ENCODE peak calls at places on chromosome 21, in nine cellular contexts. G is heart right ventricle; E is Jurkat, Clone E6-1; C is colonic mucosa; R is posterior vena cava; A is ELF-1; L is H9; S is stimulated activated CD8-positive, alpha-beta memory T cell treated with anti-CD3 and anti-CD28 coated beads, Interleukin-4, amount 100 ng/mL, for 48 hours; X is T-helper 1 cell. U is an unnamed sample.

GRCh38 chr21:45993210-45994085 is 11.9 kb downstream of the COL6A1 start:
- DNase-seq in E (no peak), X (peak), S (peak), R (peak), A (no peak), G (peak), L (peak), C (peak), U (peak)

GRCh38 chr21:18522181-18522771 is 118.7 kb upstream of the TMPRSS15 start:
- DNase-seq in S (no peak), A (no peak), G (no peak), L (no peak), X (no peak), R (no peak), C (no peak), E (no peak), U (no peak)

GRCh38 chr21:14741237-14741636 is 195.1 kb upstream of the SAMSN1 start:
- DNase-seq in G (no peak), C (no peak), E (no peak), A (no peak), R (no peak), S (no peak), L (no peak), X (no peak), U (no peak)

GRCh38 chr21:36709868-36710728 is 11.2 kb downstream of the SIM2 start:
- DNase-seq in G (no peak), X (no peak), L (peak), R (peak), A (peak), S (no peak), E (no peak), C (no peak), U (no peak)

GRCh38 chr21:25036775-25037174 is 570.5 kb downstream of the MRPL39 start:
- DNase-seq in G (no peak), C (no peak), S (no peak), E (no peak), L (no peak), A (no peak), R (no peak), X (no peak), U (no peak)

GRCh38 chr21:29403291-29403690 is 104.6 kb downstream of the BACH1 start:
- DNase-seq in S (no peak), G (no peak), L (no peak), R (no peak), E (no peak), X (no peak), A (no peak), C (no peak), U (no peak)

GRCh38 chr21:15809818-15810217 is 80.0 kb downstream of the USP25 start:
- DNase-seq in E (no peak), R (no peak), G (no peak), X (no peak), C (no peak), S (no peak), L (no peak), A (no peak), U (no peak)

GRCh38 chr21:43988506-43989230 is 23.4 kb upstream of the TRAPPC10 start:
- DNase-seq in C (no peak), L (no peak), X (no peak), E (no peak), A (no peak), R (peak), G (no peak), S (no peak), U (no peak)

GRCh38 chr21:29557200-29557599 is 258.5 kb downstream of the BACH1 start:
- DNase-seq in X (no peak), L (no peak), G (no peak), E (no peak), C (no peak), R (no peak), S (no peak), A (no peak), U (no peak)

GRCh38 chr21:37072239-37072987 is 458 bp downstream of the PIGP start:
- DNase-seq in S (no peak), L (no peak), C (peak), A (peak), X (peak), R (no peak), E (no peak), G (peak), U (peak)

GRCh38 chr21:41648591-41649031 is 118.2 kb downstream of the RIPK4 start:
- DNase-seq in C (no peak), L (no peak), X (no peak), G (no peak), R (peak), S (no peak), A (no peak), E (no peak), U (no peak)

GRCh38 chr21:23853796-23854379 is 1753.4 kb downstream of the MRPL39 start:
- DNase-seq in L (no peak), X (no peak), A (no peak), C (no peak), G (no peak), S (no peak), R (no peak), E (peak), U (no peak)

GRCh38 chr21:39097335-39097861 is 85.9 kb downstream of the PSMG1 start:
- DNase-seq in C (no peak), R (no peak), X (no peak), G (peak), E (no peak), S (no peak), A (no peak), L (no peak), U (no peak)

GRCh38 chr21:37829447-37829846 is 86.8 kb downstream of the KCNJ6 start:
- DNase-seq in S (no peak), G (no peak), C (peak), L (no peak), X (no peak), E (no peak), R (no peak), A (no peak), U (no peak)

GRCh38 chr21:41678016-41678935 is 88.6 kb downstream of the RIPK4 start:
- DNase-seq in R (no peak), L (no peak), S (no peak), A (no peak), X (no peak), C (peak), G (no peak), E (no peak), U (no peak)

GRCh38 chr21:23585419-23585818 is 2021.9 kb downstream of the MRPL39 start:
- DNase-seq in E (no peak), X (no peak), G (no peak), C (no peak), R (no peak), A (no peak), S (no peak), L (no peak), U (no peak)

GRCh38 chr21:45575304-45575992 is 33.2 kb upstream of the SLC19A1 start:
- DNase-seq in S (no peak), A (no peak), X (no peak), E (no peak), L (no peak), R (peak), C (no peak), G (no peak), U (peak)

GRCh38 chr21:32908529-32908928 is 117.2 kb upstream of the OLIG2 start:
- DNase-seq in R (no peak), G (no peak), S (no peak), L (no peak), C (no peak), A (no peak), E (no peak), X (no peak), U (no peak)

GRCh38 chr21:42010507-42011493 is 640 bp upstream of the ZBTB21 start:
- DNase-seq in G (no peak), L (peak), R (no peak), X (no peak), E (no peak), C (peak), S (peak), A (peak), U (peak)

GRCh38 chr21:20698585-20698984 is 299.6 kb upstream of the NCAM2 start:
- DNase-seq in S (no peak), X (no peak), R (no peak), A (peak), G (no peak), E (no peak), L (peak), C (no peak), U (no peak)

GRCh38 chr21:42291751-42292562 is 23.3 kb downstream of the TFF3 start:
- DNase-seq in E (no peak), A (no peak), R (peak), X (no peak), C (no peak), L (no peak), G (no peak), S (no peak), U (no peak)

GRCh38 chr21:45132841-45133573 is 58.6 kb downstream of the ADARB1 start:
- DNase-seq in C (no peak), L (no peak), A (no peak), G (no peak), E (no peak), S (no peak), R (peak), X (no peak), U (peak)

GRCh38 chr21:32547018-32547417 is 38.3 kb downstream of the TCP10L start:
- DNase-seq in G (no peak), C (no peak), S (no peak), R (no peak), X (no peak), L (no peak), E (no peak), A (no peak), U (no peak)

GRCh38 chr21:36441715-36442114 is 38.2 kb downstream of the CLDN14 start:
- DNase-seq in R (no peak), X (no peak), C (no peak), S (no peak), A (no peak), G (no peak), L (no peak), E (no peak), U (no peak)

GRCh38 chr21:33441489-33442477 is 38.0 kb downstream of the TMEM50B start:
- DNase-seq in L (no peak), S (no peak), G (peak), C (peak), R (no peak), E (no peak), A (no peak), X (no peak), U (no peak)

GRCh38 chr21:41816583-41817165 is 49.8 kb upstream of the RIPK4 start:
- DNase-seq in X (peak), A (peak), L (peak), C (peak), R (no peak), E (peak), S (peak), G (peak), U (peak)

GRCh38 chr21:39915881-39916280 is 48.6 kb downstream of the PCP4 start:
- DNase-seq in L (no peak), G (no peak), A (no peak), S (no peak), C (no peak), R (no peak), E (no peak), X (no peak), U (no peak)

GRCh38 chr21:44337941-44338895 is 972 bp downstream of the CFAP410 start:
- DNase-seq in C (peak), G (peak), A (peak), S (peak), R (no peak), X (peak), E (peak), L (peak), U (peak)

GRCh38 chr21:34715985-34716596 is 47.3 kb downstream of the CLIC6 start:
- DNase-seq in E (no peak), L (no peak), X (no peak), C (no peak), S (no peak), G (no peak), R (no peak), A (no peak), U (no peak)

GRCh38 chr21:42545745-42546144 is 32.1 kb downstream of the SLC37A1 start:
- DNase-seq in S (no peak), R (peak), G (no peak), X (no peak), L (no peak), C (no peak), E (no peak), A (no peak), U (no peak)

GRCh38 chr21:35508389-35508888 is 459.3 kb upstream of the RUNX1 start:
- DNase-seq in C (peak), G (peak), L (peak), R (peak), E (no peak), X (no peak), A (peak), S (no peak), U (peak)

GRCh38 chr21:37073417-37074194 is 552 bp downstream of the TTC3 start:
- DNase-seq in S (peak), A (no peak), L (no peak), C (peak), R (peak), G (peak), E (peak), X (peak), U (peak)

GRCh38 chr21:21007606-21008005 is 9.4 kb downstream of the NCAM2 start:
- DNase-seq in R (no peak), G (no peak), A (no peak), X (no peak), E (no peak), C (no peak), L (no peak), S (no peak), U (no peak)

GRCh38 chr21:37375866-37376574 is 9.4 kb downstream of the DYRK1A start:
- DNase-seq in E (peak), S (no peak), X (no peak), R (no peak), L (no peak), C (no peak), A (no peak), G (no peak), U (no peak)

GRCh38 chr21:40990366-40990765 is 143.4 kb upstream of the DSCAM start:
- DNase-seq in S (no peak), C (no peak), L (no peak), A (no peak), G (no peak), R (no peak), E (no peak), X (no peak), U (no peak)

GRCh38 chr21:44884059-44884458 is 10.6 kb upstream of the PTTG1IP start:
- DNase-seq in L (no peak), G (no peak), X (no peak), E (no peak), S (no peak), C (no peak), A (no peak), R (no peak), U (no peak)

GRCh38 chr21:14080040-14080763 is 130.6 kb downstream of the LIPI start:
- DNase-seq in C (peak), L (no peak), A (peak), E (no peak), G (no peak), R (no peak), S (no peak), X (no peak), U (no peak)

GRCh38 chr21:31457675-31458074 is 113.6 kb upstream of the TIAM1 start:
- DNase-seq in X (no peak), S (no peak), E (peak), A (peak), R (no peak), G (no peak), L (peak), C (no peak), U (no peak)